ENCODE peak calls at places on chromosomes 16 and 17, in four cellular contexts. N is naive B cell; B is activated T-helper 1 cell treated with anti-CD3 and anti-CD28 coated beads, Interleukin-2, amount 50 U/mL, for 16 hours; Y is iris pigment epithelial cell. G is an unnamed sample.

GRCh38 chr17:77581480-77581879 is 377.0 kb upstream of the TNRC6C start:
- DNase-seq in B (no peak), N (no peak), Y (peak), G (no peak)

GRCh38 chr16:927931-928330 is 42.9 kb downstream of the LMF1 start:
- DNase-seq in Y (no peak), B (no peak), N (no peak), G (no peak)

GRCh38 chr17:73934696-73935095 is 268.8 kb upstream of the RPL38 start:
- DNase-seq in B (no peak), N (no peak), Y (no peak), G (no peak)

GRCh38 chr16:87043273-87044030 is 273.7 kb downstream of the C16orf95 start:
- DNase-seq in Y (peak), N (no peak), B (no peak), G (no peak)

GRCh38 chr17:75548839-75549238 is 23.3 kb downstream of the LLGL2 start:
- DNase-seq in B (no peak), Y (no peak), N (no peak), G (no peak)

GRCh38 chr17:79803997-79804855 is 7.3 kb upstream of the CBX8 start:
- DNase-seq in N (peak), B (peak), Y (no peak), G (peak)

GRCh38 chr17:65104541-65104940 is 32.6 kb upstream of the RGS9 start:
- DNase-seq in B (no peak), Y (no peak), N (no peak), G (no peak)

GRCh38 chr17:30352247-30352814 is 18.5 kb upstream of the TMIGD1 start:
- DNase-seq in B (no peak), N (no peak), Y (no peak), G (no peak)

GRCh38 chr16:76598498-76598897 is 321.3 kb downstream of the CNTNAP4 start:
- DNase-seq in B (no peak), Y (no peak), N (no peak), G (no peak)

GRCh38 chr16:54000361-54000760 is 286.2 kb downstream of the IRX3 start:
- DNase-seq in B (no peak), Y (no peak), N (no peak), G (no peak)

GRCh38 chr16:30998852-30999761 is 11.3 kb downstream of the STX1B start:
- DNase-seq in Y (no peak), N (no peak), B (no peak), G (no peak)

GRCh38 chr17:40442392-40443195 is 656 bp upstream of the IGFBP4 start:
- DNase-seq in B (no peak), N (no peak), Y (peak), G (no peak)

GRCh38 chr17:37400505-37400904 is 6.1 kb downstream of the ACACA start:
- DNase-seq in N (no peak), Y (no peak), B (no peak), G (no peak)

GRCh38 chr17:28426081-28426519 is 20.1 kb upstream of the SLC46A1 start:
- DNase-seq in B (no peak), N (no peak), Y (no peak), G (no peak)

GRCh38 chr16:49340466-49340865 is 33.1 kb upstream of the C16orf78 start:
- DNase-seq in Y (no peak), B (no peak), N (no peak), G (no peak)

GRCh38 chr16:73735018-73735417 is 561.6 kb upstream of the PSMD7 start:
- DNase-seq in N (no peak), Y (peak), B (no peak), G (no peak)

GRCh38 chr17:39223907-39224777 is 1.6 kb downstream of the STAC2 start:
- DNase-seq in B (no peak), Y (no peak), N (no peak), G (no peak)

GRCh38 chr16:12503201-12503600 is 300.5 kb downstream of the CPPED1 start:
- DNase-seq in N (no peak), Y (no peak), B (no peak), G (no peak)

G was measured in NAMALWA.